ENCODE peak calls at places on chromosome 16, in six cellular contexts. A, B, Y, W, C and Q are unnamed samples.

GRCh38 chr16:69132424-69133252 is at the start of the genes CHTF8 and UTP4:
- DNase-seq in Y (no peak), A (peak; percentile 69), W (peak; percentile 46), C (peak; percentile 96), B (peak; percentile 84), Q (no peak)

GRCh38 chr16:86248325-86248905 is 261.9 kb upstream of the FOXF1 start:
- DNase-seq in W (no peak), C (no peak), Y (no peak), B (no peak), A (no peak), Q (no peak)

GRCh38 chr16:67027046-67027445 is 1.9 kb upstream of the CBFB start:
- DNase-seq in A (no peak), Y (no peak), C (no peak), W (no peak), B (no peak), Q (no peak)

GRCh38 chr16:27228621-27229501 is 25.5 kb downstream of the KDM8 start:
- DNase-seq in Y (no peak), C (peak; percentile 96), W (no peak), B (no peak), A (no peak), Q (no peak)

GRCh38 chr16:50747206-50747956 is 5.5 kb downstream of the CYLD start:
- DNase-seq in B (no peak), W (no peak), Y (no peak), A (no peak), C (peak; percentile 71), Q (no peak)

GRCh38 chr16:85910854-85911247 is 11.9 kb downstream of the IRF8 start:
- DNase-seq in C (no peak), B (no peak), A (no peak), W (no peak), Y (no peak), Q (no peak)

GRCh38 chr16:63613701-63614100 is 1508.2 kb downstream of the CDH11 start:
- DNase-seq in C (no peak), B (no peak), A (no peak), Y (no peak), W (no peak), Q (no peak)

GRCh38 chr16:83305092-83305491 is 502.7 kb upstream of the HSBP1 start:
- DNase-seq in W (peak; percentile 22), A (no peak), Y (peak; percentile 78), C (no peak), B (peak; percentile 67), Q (peak; percentile 85)

GRCh38 chr16:1350691-1351090 is 987 bp downstream of the TSR3 start:
- DNase-seq in C (no peak), B (no peak), Y (no peak), W (no peak), A (no peak), Q (no peak)

GRCh38 chr16:53495325-53495724 is 7.7 kb downstream of the AKTIP start:
- DNase-seq in B (no peak), A (no peak), W (no peak), C (no peak), Y (no peak), Q (no peak)

GRCh38 chr16:12329246-12329995 is 352.9 kb downstream of the SNX29 start:
- DNase-seq in B (no peak), Y (no peak), A (no peak), W (no peak), C (no peak), Q (no peak)